ENCODE peak calls at places on chromosomes 6 and 20, in four cellular contexts. One of them, this sample, is unnamed.

GRCh38 chr6:11085758-11086435 is 7.7 kb upstream of the SMIM13 start:
- DNase-seq in effector memory CD8-positive, alpha-beta T cell: no peak
- DNase-seq in SJSA1: peak; percentile 60
- DNase-seq in AG08395: peak; percentile 74
- DNase-seq in this sample: no peak

GRCh38 chr6:52286798-52287432 is 2.4 kb upstream of the MCM3 start:
- DNase-seq in AG08395: peak; percentile 70
- DNase-seq in SJSA1: peak; percentile 64
- DNase-seq in effector memory CD8-positive, alpha-beta T cell: peak; percentile 38
- DNase-seq in this sample: peak; percentile 41

GRCh38 chr6:108118359-108118724 is 43.8 kb upstream of the OSTM1 start:
- DNase-seq in SJSA1: no peak
- DNase-seq in AG08395: no peak
- DNase-seq in effector memory CD8-positive, alpha-beta T cell: no peak
- DNase-seq in this sample: no peak

GRCh38 chr20:54026300-54027064 is 43.9 kb downstream of the BCAS1 start:
- DNase-seq in effector memory CD8-positive, alpha-beta T cell: no peak
- DNase-seq in SJSA1: no peak
- DNase-seq in AG08395: no peak
- DNase-seq in this sample: no peak

GRCh38 chr6:168333039-168333438 is 13.5 kb upstream of the DACT2 start:
- DNase-seq in SJSA1: no peak
- DNase-seq in AG08395: no peak
- DNase-seq in effector memory CD8-positive, alpha-beta T cell: no peak
- DNase-seq in this sample: no peak

GRCh38 chr6:56101141-56101553 is 146.2 kb downstream of the COL21A1 start:
- DNase-seq in effector memory CD8-positive, alpha-beta T cell: no peak
- DNase-seq in AG08395: peak; percentile 68
- DNase-seq in SJSA1: peak; percentile 92
- DNase-seq in this sample: no peak

GRCh38 chr20:63777614-63778013 is 38.0 kb downstream of the SLC2A4RG start:
- DNase-seq in AG08395: no peak
- DNase-seq in effector memory CD8-positive, alpha-beta T cell: no peak
- DNase-seq in SJSA1: no peak
- DNase-seq in this sample: no peak

GRCh38 chr6:121645100-121645745 is 209.8 kb downstream of the GJA1 start:
- DNase-seq in AG08395: peak; percentile 6
- DNase-seq in SJSA1: no peak
- DNase-seq in effector memory CD8-positive, alpha-beta T cell: no peak
- DNase-seq in this sample: no peak

This sample was measured in CD4-positive, alpha-beta memory T cell.